ENCODE peak calls at places on chromosomes 13 and 19, in six cellular contexts. One of them, this sample, is unnamed.

GRCh38 chr19:19749332-19750130 is 16.6 kb upstream of the ZNF14 start:
- DNase-seq in fibroblast of lung: no peak
- DNase-seq in stimulated activated CD4-positive, alpha-beta T cell treated with anti-CD3 and anti-CD28 coated beads, TNF-alpha, amount 100 ng/mL, for 24 hours: no peak
- DNase-seq in left ventricle myocardium inferior: no peak
- DNase-seq in ELR: no peak
- DNase-seq in stimulated activated CD8-positive, alpha-beta memory T cell treated with anti-CD3 and anti-CD28 coated beads, Interleukin-12 subunit alpha, Interleukin-12 subunit beta, amount 100 ng/mL, for 1 hour: no peak
- DNase-seq in this sample: no peak

GRCh38 chr13:49298903-49299605 is 51.3 kb downstream of the CDADC1 start:
- DNase-seq in stimulated activated CD4-positive, alpha-beta T cell treated with anti-CD3 and anti-CD28 coated beads, TNF-alpha, amount 100 ng/mL, for 24 hours: no peak
- DNase-seq in stimulated activated CD8-positive, alpha-beta memory T cell treated with anti-CD3 and anti-CD28 coated beads, Interleukin-12 subunit alpha, Interleukin-12 subunit beta, amount 100 ng/mL, for 1 hour: no peak
- DNase-seq in left ventricle myocardium inferior: no peak
- DNase-seq in ELR: no peak
- DNase-seq in fibroblast of lung: no peak
- DNase-seq in this sample: no peak

GRCh38 chr19:54373781-54374266 is 9.1 kb upstream of the LAIR1 start:
- DNase-seq in fibroblast of lung: no peak
- DNase-seq in ELR: no peak
- DNase-seq in stimulated activated CD8-positive, alpha-beta memory T cell treated with anti-CD3 and anti-CD28 coated beads, Interleukin-12 subunit alpha, Interleukin-12 subunit beta, amount 100 ng/mL, for 1 hour: no peak
- DNase-seq in left ventricle myocardium inferior: no peak
- DNase-seq in stimulated activated CD4-positive, alpha-beta T cell treated with anti-CD3 and anti-CD28 coated beads, TNF-alpha, amount 100 ng/mL, for 24 hours: no peak
- DNase-seq in this sample: no peak

GRCh38 chr13:108947551-108948030 is 318.2 kb downstream of the MYO16 start:
- DNase-seq in stimulated activated CD4-positive, alpha-beta T cell treated with anti-CD3 and anti-CD28 coated beads, TNF-alpha, amount 100 ng/mL, for 24 hours: no peak
- DNase-seq in stimulated activated CD8-positive, alpha-beta memory T cell treated with anti-CD3 and anti-CD28 coated beads, Interleukin-12 subunit alpha, Interleukin-12 subunit beta, amount 100 ng/mL, for 1 hour: no peak
- DNase-seq in fibroblast of lung: peak
- DNase-seq in ELR: no peak
- DNase-seq in left ventricle myocardium inferior: no peak
- DNase-seq in this sample: no peak

GRCh38 chr13:97125810-97126738 is 96.1 kb upstream of the MBNL2 start:
- DNase-seq in stimulated activated CD4-positive, alpha-beta T cell treated with anti-CD3 and anti-CD28 coated beads, TNF-alpha, amount 100 ng/mL, for 24 hours: no peak
- DNase-seq in left ventricle myocardium inferior: peak
- DNase-seq in ELR: peak
- DNase-seq in stimulated activated CD8-positive, alpha-beta memory T cell treated with anti-CD3 and anti-CD28 coated beads, Interleukin-12 subunit alpha, Interleukin-12 subunit beta, amount 100 ng/mL, for 1 hour: no peak
- DNase-seq in fibroblast of lung: no peak
- DNase-seq in this sample: no peak

GRCh38 chr19:56613639-56614038 is 18.5 kb downstream of the ZNF71 start:
- DNase-seq in left ventricle myocardium inferior: no peak
- DNase-seq in stimulated activated CD4-positive, alpha-beta T cell treated with anti-CD3 and anti-CD28 coated beads, TNF-alpha, amount 100 ng/mL, for 24 hours: no peak
- DNase-seq in fibroblast of lung: no peak
- DNase-seq in ELR: no peak
- DNase-seq in stimulated activated CD8-positive, alpha-beta memory T cell treated with anti-CD3 and anti-CD28 coated beads, Interleukin-12 subunit alpha, Interleukin-12 subunit beta, amount 100 ng/mL, for 1 hour: no peak
- DNase-seq in this sample: no peak

GRCh38 chr19:7869910-7870511 is 4.2 kb downstream of the PRR36 start:
- DNase-seq in stimulated activated CD4-positive, alpha-beta T cell treated with anti-CD3 and anti-CD28 coated beads, TNF-alpha, amount 100 ng/mL, for 24 hours: no peak
- DNase-seq in ELR: peak
- DNase-seq in fibroblast of lung: no peak
- DNase-seq in left ventricle myocardium inferior: no peak
- DNase-seq in stimulated activated CD8-positive, alpha-beta memory T cell treated with anti-CD3 and anti-CD28 coated beads, Interleukin-12 subunit alpha, Interleukin-12 subunit beta, amount 100 ng/mL, for 1 hour: no peak
- DNase-seq in this sample: no peak

GRCh38 chr19:6736169-6736916 is 1.0 kb downstream of the GPR108 start:
- DNase-seq in stimulated activated CD4-positive, alpha-beta T cell treated with anti-CD3 and anti-CD28 coated beads, TNF-alpha, amount 100 ng/mL, for 24 hours: peak
- DNase-seq in ELR: peak
- DNase-seq in fibroblast of lung: peak
- DNase-seq in stimulated activated CD8-positive, alpha-beta memory T cell treated with anti-CD3 and anti-CD28 coated beads, Interleukin-12 subunit alpha, Interleukin-12 subunit beta, amount 100 ng/mL, for 1 hour: no peak
- DNase-seq in left ventricle myocardium inferior: peak
- DNase-seq in this sample: peak

GRCh38 chr19:6362351-6362801 is 1.0 kb downstream of the CLPP start:
- DNase-seq in fibroblast of lung: peak
- DNase-seq in stimulated activated CD8-positive, alpha-beta memory T cell treated with anti-CD3 and anti-CD28 coated beads, Interleukin-12 subunit alpha, Interleukin-12 subunit beta, amount 100 ng/mL, for 1 hour: peak
- DNase-seq in ELR: peak
- DNase-seq in left ventricle myocardium inferior: no peak
- DNase-seq in stimulated activated CD4-positive, alpha-beta T cell treated with anti-CD3 and anti-CD28 coated beads, TNF-alpha, amount 100 ng/mL, for 24 hours: no peak
- DNase-seq in this sample: no peak

This sample was measured in astrocyte of the cerebellum.